ENCODE peak calls at places on chromosomes 2 and 18, in five cellular contexts. H, D, T, X and R are unnamed samples.

GRCh38 chr2:238895361-238895882 is 47.5 kb downstream of the TWIST2 start:
- DNase-seq in D (no peak), T (no peak), X (no peak), H (no peak), R (no peak)

GRCh38 chr2:38438536-38439225 is 61.6 kb upstream of the ATL2 start:
- DNase-seq in X (no peak), D (no peak), T (peak), H (no peak), R (no peak)

GRCh38 chr2:239308696-239309397 is 92.0 kb downstream of the HDAC4 start:
- DNase-seq in D (no peak), H (no peak), X (no peak), T (no peak), R (no peak)

GRCh38 chr2:46508312-46508711 is 28.9 kb downstream of the TMEM247 start:
- DNase-seq in D (no peak), X (no peak), H (no peak), T (no peak), R (no peak)

GRCh38 chr2:127649100-127649611 is 3.2 kb downstream of the GPR17 start:
- DNase-seq in H (no peak), D (no peak), X (no peak), T (no peak), R (no peak)

GRCh38 chr2:237156131-237156856 is 70.6 kb downstream of the COPS8 start:
- DNase-seq in D (no peak), X (no peak), T (no peak), H (no peak), R (no peak)

GRCh38 chr2:233061007-233061590 is 957 bp downstream of the INPP5D start:
- DNase-seq in T (no peak), X (no peak), D (no peak), H (no peak), R (no peak)

GRCh38 chr2:17901246-17901645 is 22.8 kb downstream of the KCNS3 start:
- DNase-seq in X (no peak), H (no peak), T (no peak), D (peak), R (no peak)

GRCh38 chr2:229164545-229165249 is 106.4 kb downstream of the PID1 start:
- DNase-seq in T (no peak), H (no peak), X (peak), D (no peak), R (no peak)

GRCh38 chr2:144230452-144231085 is 289.4 kb downstream of the ZEB2 start:
- DNase-seq in X (no peak), D (peak), T (no peak), H (peak), R (no peak)

GRCh38 chr2:200365209-200365608 is 58.7 kb downstream of the SPATS2L start:
- DNase-seq in H (no peak), D (no peak), T (no peak), X (no peak), R (no peak)

GRCh38 chr2:176911-177310 is 86.9 kb downstream of the SH3YL1 start:
- DNase-seq in H (no peak), X (no peak), D (no peak), T (no peak), R (peak)

GRCh38 chr18:39051013-39051412 is 1485.4 kb upstream of the CELF4 start:
- DNase-seq in D (no peak), T (no peak), X (no peak), H (no peak), R (no peak)

GRCh38 chr2:238435752-238436096 is 9.0 kb downstream of the ASB1 start:
- DNase-seq in H (no peak), X (no peak), T (no peak), D (no peak), R (no peak)

GRCh38 chr2:875687-876615 is 74.7 kb upstream of the SNTG2 start:
- DNase-seq in D (no peak), T (no peak), H (no peak), X (no peak), R (no peak)

GRCh38 chr2:197242719-197243118 is 67.9 kb downstream of the ANKRD44 start:
- DNase-seq in D (no peak), X (no peak), H (no peak), T (no peak), R (no peak)

GRCh38 chr18:69725855-69726508 is 221.7 kb downstream of the CD226 start:
- DNase-seq in T (no peak), D (no peak), X (no peak), H (no peak), R (peak)

GRCh38 chr2:232680006-232680405 is 17.1 kb upstream of the GIGYF2 start:
- DNase-seq in X (no peak), T (no peak), D (no peak), H (no peak), R (no peak)

GRCh38 chr2:240568678-240569522 is 616 bp downstream of the RNPEPL1 start:
- DNase-seq in X (peak), H (peak), T (no peak), D (peak), R (no peak)

GRCh38 chr2:20501974-20502373 is 55.1 kb downstream of the RHOB start:
- DNase-seq in H (no peak), D (peak), X (no peak), T (no peak), R (no peak)

GRCh38 chr2:235614900-235615712 is 121.3 kb downstream of the AGAP1 start:
- DNase-seq in T (no peak), X (no peak), D (no peak), H (no peak), R (peak)

GRCh38 chr18:9684901-9685738 is 23.0 kb upstream of the RAB31 start:
- DNase-seq in H (no peak), X (no peak), T (no peak), D (no peak), R (no peak)

GRCh38 chr2:48249631-48250473 is 280.1 kb upstream of the STON1 start:
- DNase-seq in H (no peak), T (no peak), D (no peak), X (no peak), R (peak)

GRCh38 chr18:59814872-59815271 is 84.9 kb upstream of the PMAIP1 start:
- DNase-seq in X (no peak), D (peak), T (no peak), H (no peak), R (no peak)

GRCh38 chr2:222753251-222753824 is 81.9 kb downstream of the MOGAT1 start:
- DNase-seq in X (no peak), T (no peak), D (no peak), H (no peak), R (no peak)

GRCh38 chr2:71749671-71750101 is 296.3 kb downstream of the DYSF start:
- DNase-seq in T (no peak), D (no peak), X (no peak), H (no peak), R (no peak)

GRCh38 chr2:206230060-206230890 is 44.2 kb upstream of the ZDBF2 start:
- DNase-seq in H (no peak), D (no peak), T (no peak), X (peak), R (no peak)

GRCh38 chr18:50819027-50819726 is 639 bp downstream of the MRO start:
- DNase-seq in T (no peak), X (peak), D (peak), H (peak), R (peak)

GRCh38 chr18:7567487-7568425 is 640 bp downstream of the PTPRM start:
- DNase-seq in D (peak), T (no peak), X (peak), H (no peak), R (no peak)

GRCh38 chr18:64966667-64967066 is 784.1 kb upstream of the CDH7 start:
- DNase-seq in H (no peak), D (no peak), T (no peak), X (peak), R (no peak)

GRCh38 chr2:26805241-26805676 is 19.4 kb downstream of the CENPA start:
- DNase-seq in X (no peak), D (peak), H (no peak), T (no peak), R (no peak)

GRCh38 chr2:167509585-167509984 is 621.3 kb downstream of the XIRP2 start:
- DNase-seq in X (peak), D (peak), T (no peak), H (no peak), R (peak)

GRCh38 chr2:134127496-134127895 is 126.4 kb upstream of the MGAT5 start:
- DNase-seq in H (no peak), X (no peak), T (no peak), D (no peak), R (no peak)

GRCh38 chr18:54923339-54923956 is 35.8 kb downstream of the CCDC68 start:
- DNase-seq in D (no peak), X (no peak), H (no peak), T (no peak), R (peak)
- TF ChIP-seq JUNB in D (no peak), X (no peak), H (no peak), T (no peak), R (no peak)

DNA sequence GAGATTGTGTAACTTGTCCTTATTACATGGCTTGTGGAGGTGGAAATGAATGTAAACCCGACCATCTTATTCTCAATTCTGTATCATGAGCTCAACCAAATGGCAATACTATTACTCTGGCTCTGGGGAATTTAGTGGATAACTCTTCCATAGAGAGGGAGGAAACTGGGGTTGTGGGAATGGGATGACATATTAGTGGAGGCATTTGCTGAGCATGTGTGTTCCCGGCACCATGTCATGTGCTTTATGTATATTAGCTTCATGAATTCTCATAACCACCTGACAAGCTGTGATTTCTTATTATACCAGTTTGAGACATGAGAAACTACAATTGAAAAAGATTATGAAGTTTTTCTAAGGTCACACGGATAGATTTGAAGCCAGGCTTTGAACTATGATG is 112.8 kb upstream of the TMEFF2 start:
- DNase-seq in T (no peak), X (no peak), H (no peak), D (no peak), R (no peak)
- TF ChIP-seq JUNB in T (no peak), X (no peak), H (no peak), D (no peak), R (no peak)

DNA sequence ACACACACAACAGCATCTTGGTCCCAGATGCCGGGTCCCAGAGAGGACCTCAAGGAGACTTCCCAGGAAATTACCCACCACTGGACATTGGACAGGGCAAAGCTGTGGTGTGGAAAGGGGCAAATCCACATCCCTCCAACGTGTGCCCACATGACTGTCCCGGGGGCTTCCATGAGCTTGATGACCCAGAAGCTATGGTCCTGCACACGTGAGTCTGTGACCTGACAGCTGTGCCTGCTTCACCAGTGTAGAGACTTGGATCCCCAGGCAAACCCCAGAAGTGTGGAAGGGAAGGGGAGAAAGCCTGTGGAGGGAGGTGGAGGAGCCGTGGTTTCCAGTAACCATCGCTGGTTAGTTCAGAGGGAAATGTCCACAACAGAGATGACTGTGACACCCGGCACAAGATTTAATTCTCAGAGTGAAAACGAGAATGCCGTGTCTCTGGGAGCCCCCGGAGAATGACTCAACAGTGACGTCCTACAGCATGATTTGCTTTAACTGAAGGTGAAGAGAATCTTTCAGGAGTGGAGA is 19.1 kb upstream of the GPR55 start:
- DNase-seq in T (peak), D (no peak), X (no peak), H (no peak), R (no peak)
- TF ChIP-seq JUNB in T (peak), D (no peak), X (no peak), H (no peak), R (no peak)

GRCh38 chr2:150133623-150134022 is 353.8 kb downstream of the RND3 start:
- DNase-seq in H (peak), T (peak), D (peak), X (no peak), R (peak)
- TF ChIP-seq JUNB in H (peak), T (peak), D (peak), X (no peak), R (no peak)